ENCODE peak calls at places on chromosomes 7 and 10, in ten cellular contexts. O is mammary epithelial cell, X is ovary, S is lower leg skin, D is cardiac muscle cell, C is HL-60, L is heart right ventricle, J is GM12865, R is AG09309, A is Panc1. B is an unnamed sample.

GRCh38 chr7:1058821-1059199 is 14.5 kb downstream of the GPR146 start:
- DNase-seq in O (no peak), X (no peak), S (no peak), D (no peak), C (no peak), L (no peak), J (peak; percentile 63), R (no peak), A (no peak), B (peak; percentile 67)

GRCh38 chr10:96610817-96611216 is 24.0 kb upstream of the TM9SF3 start:
- DNase-seq in O (no peak), X (no peak), S (no peak), D (no peak), C (no peak), L (no peak), J (no peak), R (no peak), A (no peak), B (no peak)

GRCh38 chr10:91034042-91034441 is 113.2 kb upstream of the ANKRD1 start:
- DNase-seq in O (no peak), X (no peak), S (no peak), D (no peak), C (no peak), L (no peak), J (no peak), R (no peak), A (no peak), B (no peak)

GRCh38 chr10:63586048-63586447 is 64.8 kb downstream of the REEP3 start:
- DNase-seq in O (peak; percentile 26), X (no peak), S (no peak), D (no peak), C (no peak), L (no peak), J (no peak), R (no peak), A (no peak), B (no peak)

GRCh38 chr10:75345738-75346137 is 55.8 kb downstream of the ZNF503 start:
- DNase-seq in O (no peak), X (no peak), S (no peak), D (no peak), C (no peak), L (no peak), J (no peak), R (no peak), A (no peak), B (no peak)

GRCh38 chr10:94358480-94358879 is 4.3 kb downstream of the NOC3L start:
- DNase-seq in O (peak; percentile 79), X (no peak), S (no peak), D (no peak), C (no peak), L (no peak), J (no peak), R (peak; percentile 77), A (no peak), B (peak; percentile 93)

GRCh38 chr10:102831322-102832071 is 5.7 kb downstream of the CYP17A1 start:
- DNase-seq in O (no peak), X (no peak), S (no peak), D (no peak), C (no peak), L (no peak), J (no peak), R (no peak), A (no peak), B (peak; percentile 66)

GRCh38 chr10:104589871-104590270 is 51.2 kb upstream of the SORCS3 start:
- DNase-seq in O (peak; percentile 70), X (no peak), S (no peak), D (no peak), C (no peak), L (no peak), J (no peak), R (no peak), A (no peak), B (peak; percentile 49)

GRCh38 chr10:32237644-32238345 is 109.2 kb downstream of the EPC1 start:
- DNase-seq in O (peak; percentile 85), X (no peak), S (no peak), D (no peak), C (no peak), L (no peak), J (no peak), R (peak; percentile 37), A (no peak), B (peak; percentile 90)

GRCh38 chr7:26237035-26237807 is 35.7 kb downstream of the CBX3 start:
- DNase-seq in O (peak; percentile 9), X (no peak), S (no peak), D (no peak), C (no peak), L (no peak), J (no peak), R (no peak), A (no peak), B (no peak)

GRCh38 chr7:128366290-128366689 is 4.8 kb upstream of the PRRT4 start:
- DNase-seq in O (peak; percentile 81), X (no peak), S (no peak), D (no peak), C (no peak), L (no peak), J (no peak), R (no peak), A (no peak), B (no peak)

GRCh38 chr10:62454696-62455451 is 80.7 kb downstream of the ZNF365 start:
- DNase-seq in O (peak; percentile 60), X (no peak), S (peak; percentile 59), D (no peak), C (no peak), L (peak; percentile 41), J (no peak), R (no peak), A (no peak), B (peak; percentile 61)

GRCh38 chr10:122143238-122143841 is 127.8 kb upstream of the BTBD16 start:
- DNase-seq in O (peak; percentile 31), X (no peak), S (no peak), D (no peak), C (peak; percentile 29), L (no peak), J (no peak), R (no peak), A (no peak), B (no peak)

GRCh38 chr7:137642467-137642866 is 204.3 kb downstream of the DGKI start:
- DNase-seq in O (peak; percentile 74), X (no peak), S (no peak), D (no peak), C (no peak), L (no peak), J (no peak), R (peak; percentile 93), A (no peak), B (peak; percentile 64)

GRCh38 chr10:107054469-107055156 is 109.9 kb downstream of the SORCS1 start:
- DNase-seq in O (no peak), X (no peak), S (no peak), D (no peak), C (no peak), L (no peak), J (no peak), R (no peak), A (no peak), B (no peak)

DNA sequence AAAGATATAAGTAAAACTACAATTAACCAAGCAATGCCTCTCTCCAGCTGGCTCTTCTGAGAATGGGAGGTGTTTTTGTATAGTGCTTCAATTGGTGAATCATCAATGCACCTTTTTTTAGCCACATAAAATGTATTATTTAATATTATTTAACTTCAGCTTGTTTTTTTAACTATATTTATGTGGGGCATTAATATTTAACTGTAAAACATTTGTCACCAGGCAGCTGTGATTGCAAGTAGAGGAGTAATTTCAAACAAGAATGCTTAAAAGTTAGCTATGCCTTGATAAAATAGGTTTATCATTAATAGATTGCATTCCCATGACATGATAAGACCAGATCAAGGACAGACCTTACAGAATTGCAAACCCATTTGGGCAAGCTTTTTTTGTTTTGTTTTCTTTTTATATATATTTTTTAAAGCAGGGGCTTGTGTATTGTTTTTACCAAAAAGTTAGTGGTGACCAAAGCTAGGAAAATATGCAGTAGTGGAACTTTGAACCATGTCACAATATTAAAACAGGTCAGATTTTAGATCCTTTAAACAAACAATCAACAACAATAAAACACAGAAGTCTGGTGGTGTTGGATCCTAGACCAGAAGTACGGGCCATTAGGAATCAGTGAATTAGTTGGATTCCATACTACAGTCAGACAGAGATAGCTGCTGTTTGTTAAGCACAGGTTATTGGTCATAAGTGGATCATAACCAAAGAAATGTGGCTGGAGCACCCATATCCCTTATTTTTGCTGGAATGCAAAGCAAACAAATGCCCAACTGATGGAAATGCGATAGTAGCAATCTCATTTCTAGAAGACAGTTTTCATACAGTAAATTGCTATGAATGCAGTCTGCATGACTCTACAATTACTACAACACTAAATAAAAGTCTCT is 2.9 kb downstream of the CAV2 start:
- DNase-seq in O (no peak), X (no peak), S (no peak), D (no peak), C (no peak), L (no peak), J (no peak), R (no peak), A (no peak), B (no peak)
- H3K4me3 ChIP-seq in O (peak overlapping the region; percentile 98), X (no peak overlapping the region), S (no peak overlapping the region), D (no peak overlapping the region), C (no peak overlapping the region), L (peak overlapping the region; percentile 89), J (no peak overlapping the region), R (no peak overlapping the region), A (peak overlapping the region; percentile 89), B (peak overlapping the region; percentile 83)

GRCh38 chr10:72140174-72140573 is 51.8 kb upstream of the SPOCK2 start:
- DNase-seq in O (no peak), X (no peak), S (no peak), D (no peak), C (no peak), L (no peak), J (no peak), R (no peak), A (no peak), B (no peak)
- TF ChIP-seq CTCF in O (no peak), X (no peak), S (no peak), D (no peak), C (no peak), L (no peak), J (no peak), R (no peak), A (no peak), B (no peak)

GRCh38 chr10:72626444-72626754 is 520 bp upstream of the MICU1 start:
- DNase-seq in O (no peak), X (no peak), S (no peak), D (no peak), C (no peak), L (no peak), J (no peak), R (no peak), A (no peak), B (no peak)
- H3K4me3 ChIP-seq in O (peak overlapping the region; percentile 42), X (peak overlapping the region; percentile 70), S (no peak overlapping the region), D (peak overlapping the region; percentile 78), C (peak overlapping the region; percentile 98), L (peak overlapping the region; percentile 86), J (peak overlapping the region; percentile 100), R (peak overlapping the region; percentile 73), A (peak overlapping the region; percentile 96), B (peak overlapping the region; percentile 99)

DNA sequence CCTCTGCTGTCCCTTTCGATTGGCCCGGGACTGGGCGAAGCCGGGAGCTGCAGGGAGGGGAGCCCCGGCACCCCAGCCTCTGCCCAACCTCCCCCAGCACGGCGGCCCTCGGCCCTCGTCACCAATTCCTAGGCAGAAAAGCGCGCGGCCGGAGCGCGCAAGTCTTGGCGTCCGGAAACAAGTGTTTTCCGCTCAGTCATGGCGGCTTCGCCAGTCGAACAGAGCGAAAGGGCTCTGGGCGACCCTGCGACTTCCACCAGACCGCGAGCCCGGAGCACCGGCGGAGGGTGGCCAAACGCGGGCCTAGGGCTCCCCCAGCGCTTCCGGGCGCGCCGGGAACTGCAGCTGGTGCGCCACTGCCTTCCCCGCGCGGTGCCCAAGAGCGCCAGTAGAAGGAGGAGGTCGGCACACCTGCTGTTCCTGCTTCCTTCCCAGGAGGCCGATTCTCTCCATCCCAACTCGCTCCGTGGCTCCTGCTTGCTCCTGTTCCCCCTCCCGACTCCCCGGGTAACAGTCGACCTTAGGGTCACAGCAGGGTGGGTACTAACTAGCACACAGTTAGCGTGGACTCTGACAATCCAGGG is 729.9 kb downstream of the ZWINT start:
- DNase-seq in O (peak; percentile 27), X (no peak), S (no peak), D (peak; percentile 90), C (peak; percentile 15), L (peak; percentile 32), J (no peak), R (no peak), A (no peak), B (no peak)
- TF ChIP-seq CTCF in O (peak; percentile 44), X (no peak), S (no peak), D (peak; percentile 47), C (peak; percentile 31), L (peak; percentile 59), J (no peak), R (peak; percentile 22), A (peak; percentile 79), B (peak; percentile 27)

B was measured in foreskin fibroblast.